ENCODE peak calls at places on chromosomes 2 and 18, in eight cellular contexts. G is ureter, Q is RWPE1, C is left lung, X is Karpas-422, F is heart right ventricle, M is uterus, H is hepatic stellate cell. E is an unnamed sample.

GRCh38 chr2:119106301-119106897 is 52.2 kb downstream of the C1QL2 start:
- DNase-seq in Q (peak), H (no peak), C (no peak), M (no peak), G (no peak), F (peak), X (peak), E (peak)

GRCh38 chr2:39265315-39265714 is 21.5 kb upstream of the CDKL4 start:
- DNase-seq in H (no peak), G (no peak), Q (no peak), M (no peak), C (no peak), X (peak), F (no peak), E (no peak)

GRCh38 chr2:242075683-242076082 is 206.2 kb downstream of the RTP5 start:
- DNase-seq in F (no peak), H (no peak), C (no peak), M (no peak), Q (no peak), G (no peak), X (no peak), E (no peak)

GRCh38 chr2:121740973-121741372 is 4.3 kb upstream of the NIFK start:
- DNase-seq in F (no peak), H (no peak), Q (no peak), M (no peak), C (no peak), X (no peak), G (no peak), E (no peak)

GRCh38 chr2:190860985-190861721 is 19.5 kb upstream of the GLS start:
- DNase-seq in G (no peak), X (no peak), C (no peak), H (peak), Q (no peak), M (no peak), F (no peak), E (no peak)

GRCh38 chr2:100984892-100985307 is 17.2 kb upstream of the RPL31 start:
- DNase-seq in H (peak), C (peak), F (peak), X (peak), Q (peak), G (peak), M (peak), E (peak)

GRCh38 chr2:206805922-206806607 is 40.7 kb downstream of the FASTKD2 start:
- DNase-seq in H (no peak), C (no peak), G (no peak), Q (no peak), M (no peak), F (no peak), X (no peak), E (no peak)

GRCh38 chr2:85788603-85789002 is 34.8 kb downstream of the ATOH8 start:
- DNase-seq in Q (no peak), G (no peak), H (no peak), M (no peak), X (no peak), F (no peak), C (peak), E (no peak)

GRCh38 chr2:168449419-168449818 is 6.7 kb upstream of the CERS6 start:
- DNase-seq in M (no peak), H (no peak), C (no peak), X (no peak), F (no peak), G (no peak), Q (no peak), E (no peak)

GRCh38 chr2:138493334-138493733 is 8.2 kb upstream of the SPOPL start:
- DNase-seq in X (no peak), M (no peak), Q (no peak), F (no peak), C (no peak), G (no peak), H (no peak), E (no peak)

GRCh38 chr2:65277791-65278449 is 50.3 kb downstream of the ACTR2 start:
- DNase-seq in H (no peak), X (peak), F (peak), C (peak), M (no peak), G (no peak), Q (no peak), E (no peak)

GRCh38 chr2:165293439-165294420 is 54.5 kb downstream of the SCN2A start:
- DNase-seq in Q (peak), C (no peak), F (peak), M (peak), G (peak), X (peak), H (peak), E (peak)

GRCh38 chr2:136582631-136583205 is 182.6 kb upstream of the THSD7B start:
- DNase-seq in H (no peak), Q (peak), C (no peak), X (peak), G (no peak), M (no peak), F (peak), E (peak)

GRCh38 chr2:218858671-218859555 is 692 bp upstream of the WNT6 start:
- DNase-seq in F (no peak), M (no peak), X (no peak), Q (no peak), G (no peak), C (no peak), H (no peak), E (no peak)

GRCh38 chr18:44789704-44790103 is 109.0 kb downstream of the SETBP1 start:
- DNase-seq in H (peak), G (peak), Q (peak), C (no peak), F (peak), X (no peak), M (peak), E (no peak)

GRCh38 chr18:63850010-63850409 is 37.5 kb upstream of the SERPINB2 start:
- DNase-seq in Q (peak), X (peak), M (no peak), F (no peak), C (no peak), G (no peak), H (no peak), E (no peak)

GRCh38 chr2:197838036-197838435 is 33.6 kb downstream of the PLCL1 start:
- DNase-seq in Q (no peak), F (peak), M (no peak), H (peak), G (no peak), C (no peak), X (no peak), E (no peak)

GRCh38 chr2:228541794-228542193 is 360.3 kb upstream of the SPHKAP start:
- DNase-seq in F (no peak), C (no peak), M (no peak), X (no peak), Q (peak), H (no peak), G (no peak), E (no peak)

GRCh38 chr2:8893978-8894820 is 56.8 kb upstream of the KIDINS220 start:
- DNase-seq in X (no peak), M (no peak), F (no peak), C (no peak), G (no peak), H (no peak), Q (no peak), E (no peak)

GRCh38 chr18:1928711-1929110 is 642.6 kb downstream of the METTL4 start:
- DNase-seq in Q (no peak), G (no peak), C (no peak), M (no peak), H (no peak), X (no peak), F (no peak), E (no peak)

GRCh38 chr2:40430741-40431599 is 20.9 kb downstream of the SLC8A1 start:
- DNase-seq in F (no peak), H (no peak), G (no peak), C (no peak), M (no peak), Q (no peak), X (no peak), E (no peak)

GRCh38 chr2:205766765-205767359 is 84.6 kb downstream of the NRP2 start:
- DNase-seq in X (peak), G (peak), M (peak), Q (peak), C (no peak), H (peak), F (peak), E (no peak)

GRCh38 chr18:21743166-21743831 is 2.7 kb downstream of the MIB1 start:
- DNase-seq in C (no peak), X (no peak), G (no peak), F (no peak), M (no peak), H (no peak), Q (no peak), E (no peak)

GRCh38 chr2:215684448-215685217 is 248.8 kb upstream of the FN1 start:
- DNase-seq in C (no peak), X (no peak), G (no peak), H (no peak), Q (no peak), F (no peak), M (no peak), E (no peak)

GRCh38 chr2:152718909-152719645 is 657 bp downstream of the ARL6IP6 start:
- DNase-seq in F (no peak), C (peak), Q (peak), H (peak), M (no peak), X (peak), G (peak), E (peak)

E was measured in HS-27A.